ENCODE peak calls at places on chromosomes 11 and 22, in seven cellular contexts. P is adrenal gland; B is pancreas; O is CD8-positive, alpha-beta T cell; D is uterus; Q is neural progenitor cell; I is fibroblast of lung. L is an unnamed sample. For H3K9me3, the result is how much of the 10 kb centered on the place peaks cover.

GRCh38 chr11:103007521-103007920 is 52.0 kb upstream of the MMP13 start:
- DNase-seq in Q (no peak), B (no peak), D (no peak), I (peak), O (no peak), P (no peak), L (no peak)

GRCh38 chr11:82738116-82738515 is 4.5 kb upstream of the FAM181B start:
- DNase-seq in P (no peak), D (no peak), Q (peak), O (no peak), B (no peak), I (no peak), L (no peak)

GRCh38 chr11:41201156-41201555 is 258.3 kb downstream of the LRRC4C start:
- DNase-seq in B (no peak), D (no peak), I (peak), O (no peak), P (peak), Q (peak), L (no peak)

GRCh38 chr22:19596680-19597398 is 72.6 kb upstream of the CLDN5 start:
- DNase-seq in Q (no peak), B (no peak), D (no peak), P (no peak), O (no peak), I (no peak), L (no peak)

GRCh38 chr11:30186748-30187147 is 44.1 kb upstream of the FSHB start:
- DNase-seq in O (no peak), D (no peak), B (no peak), I (no peak), Q (no peak), P (no peak), L (no peak)

GRCh38 chr11:88231894-88232482 is 56.7 kb upstream of the RAB38 start:
- DNase-seq in Q (peak), P (peak), O (no peak), D (no peak), B (no peak), I (peak), L (no peak)

GRCh38 chr11:108647387-108647700 is 17.5 kb upstream of the DDX10 start:
- DNase-seq in I (no peak), B (no peak), O (no peak), P (no peak), D (no peak), Q (no peak), L (no peak)

GRCh38 chr11:14894657-14895598 is 2.9 kb upstream of the CYP2R1 start:
- DNase-seq in P (peak), D (no peak), O (no peak), Q (no peak), I (no peak), B (peak), L (no peak)

GRCh38 chr11:87451400-87451799 is 413.7 kb downstream of the TMEM135 start:
- DNase-seq in Q (peak), I (peak), O (no peak), B (no peak), D (no peak), P (no peak), L (no peak)

GRCh38 chr22:39174498-39175120 is 22.1 kb upstream of the CBX7 start:
- DNase-seq in Q (peak), P (peak), B (peak), I (peak), D (peak), O (peak), L (peak)

GRCh38 chr11:8063319-8063718 is 17.7 kb upstream of the TUB start:
- DNase-seq in Q (no peak), D (peak), I (peak), O (no peak), B (no peak), P (peak), L (no peak)

GRCh38 chr11:748007-748359 is 719 bp downstream of the TALDO1 start:
- DNase-seq in D (no peak), O (no peak), Q (peak), I (peak), P (peak), B (no peak), L (no peak)

GRCh38 chr22:41862160-41862529 is 29.2 kb downstream of the SREBF2 start:
- DNase-seq in B (no peak), O (peak), Q (no peak), P (no peak), D (no peak), I (peak), L (peak)

GRCh38 chr22:22935546-22936157 is 48.0 kb downstream of the IGLL5 start:
- DNase-seq in B (no peak), P (no peak), I (no peak), D (no peak), O (no peak), Q (no peak), L (no peak)

GRCh38 chr11:3122775-3123201 is 42.3 kb downstream of the OSBPL5 start:
- DNase-seq in Q (no peak), O (no peak), D (peak), B (no peak), P (no peak), I (no peak), L (no peak)

GRCh38 chr11:128532016-128532570 is 55.3 kb downstream of the ETS1 start:
- DNase-seq in O (no peak), I (no peak), Q (no peak), P (no peak), B (peak), D (no peak), L (no peak)

GRCh38 chr11:43505171-43505570 is 146.5 kb downstream of the TTC17 start:
- DNase-seq in Q (no peak), D (no peak), O (no peak), I (no peak), P (no peak), B (no peak), L (no peak)

GRCh38 chr11:83054904-83055380 is 16.8 kb downstream of the RAB30 start:
- DNase-seq in O (no peak), D (no peak), I (no peak), P (no peak), Q (no peak), B (peak), L (no peak)

GRCh38 chr11:13238879-13239514 is 38.6 kb upstream of the BMAL1 start:
- DNase-seq in P (peak), B (peak), D (no peak), O (peak), Q (peak), I (peak), L (peak)

GRCh38 chr22:42399315-42400271 is 32.6 kb downstream of the NFAM1 start:
- DNase-seq in I (no peak), O (no peak), B (no peak), P (peak), D (no peak), Q (peak), L (no peak)

GRCh38 chr22:24076091-24076867 is 65.2 kb downstream of the CABIN1 start:
- DNase-seq in Q (no peak), O (no peak), P (no peak), I (no peak), D (no peak), B (no peak), L (no peak)

GRCh38 chr11:90250970-90251369 is 28.1 kb upstream of the CHORDC1 start:
- DNase-seq in O (no peak), B (no peak), D (no peak), I (no peak), P (no peak), Q (no peak), L (no peak)

GRCh38 chr11:120337896-120338840 is 2.0 kb downstream of the ARHGEF12 start:
- DNase-seq in D (no peak), P (no peak), O (no peak), B (no peak), Q (peak), I (no peak), L (no peak)

GRCh38 chr22:31244044-31244942 is 32.2 kb downstream of the LIMK2 start:
- DNase-seq in P (peak), D (no peak), O (no peak), Q (peak), B (no peak), I (peak), L (no peak)

GRCh38 chr11:59263225-59263894 is 50.6 kb upstream of the MPEG1 start:
- DNase-seq in D (no peak), O (no peak), P (no peak), B (peak), Q (peak), I (no peak), L (no peak)

GRCh38 chr11:46535688-46536087 is 58.1 kb downstream of the AMBRA1 start:
- DNase-seq in I (no peak), P (no peak), D (no peak), Q (no peak), O (no peak), B (no peak), L (no peak)

GRCh38 chr22:30324008-30324730 is 2.6 kb downstream of the TBC1D10A start:
- DNase-seq in Q (no peak), I (peak), D (no peak), B (no peak), O (peak), P (no peak), L (peak)

GRCh38 chr11:79894111-79894510 is 453.3 kb upstream of the TENM4 start:
- DNase-seq in B (no peak), Q (peak), O (no peak), I (no peak), P (no peak), D (no peak), L (no peak)

GRCh38 chr11:19276859-19277808 is 36.4 kb upstream of the E2F8 start:
- DNase-seq in B (no peak), O (no peak), Q (no peak), I (peak), P (no peak), D (no peak), L (no peak)

GRCh38 chr11:63847363-63847762 is 8.5 kb downstream of the MARK2 start:
- DNase-seq in Q (no peak), B (peak), P (no peak), O (no peak), I (no peak), D (no peak), L (no peak)

GRCh38 chr11:13680501-13681264 is 12.2 kb downstream of the FAR1 start:
- DNase-seq in B (no peak), Q (no peak), D (no peak), P (no peak), O (no peak), I (peak), L (no peak)

GRCh38 chr11:66281776-66282467 is 3.9 kb downstream of the CNIH2 start:
- DNase-seq in P (no peak), I (no peak), Q (no peak), D (no peak), O (no peak), B (peak), L (no peak)

GRCh38 chr11:57842873-57843272 is 81.3 kb downstream of the CTNND1 start:
- DNase-seq in P (no peak), I (no peak), O (no peak), D (no peak), B (no peak), Q (no peak), L (no peak)

GRCh38 chr11:106156290-106156937 is 79.0 kb downstream of the AASDHPPT start:
- DNase-seq in Q (peak), D (peak), P (peak), O (no peak), I (peak), B (peak), L (no peak)

GRCh38 chr11:34988294-34989255 is 72.2 kb downstream of the PDHX start:
- DNase-seq in I (peak), B (no peak), P (no peak), D (no peak), Q (no peak), O (no peak), L (no peak)

GRCh38 chr11:10488121-10488580 is 33.1 kb downstream of the AMPD3 start:
- DNase-seq in O (no peak), I (peak), D (no peak), B (no peak), P (peak), Q (no peak), L (no peak)

GRCh38 chr11:66970808-66971442 is 4.2 kb upstream of the C11orf86 start:
- DNase-seq in B (no peak), P (peak), Q (no peak), O (no peak), D (peak), I (peak), L (no peak)

GRCh38 chr11:129894281-129895125 is 875 bp downstream of the NFRKB start:
- DNase-seq in I (peak), P (no peak), O (no peak), Q (no peak), D (no peak), B (no peak), L (no peak)

GRCh38 chr11:114621950-114622809 is 26.6 kb upstream of the NXPE4 start:
- DNase-seq in Q (no peak), D (no peak), I (no peak), O (no peak), B (no peak), P (no peak), L (no peak)
- H3K9me3 ChIP-seq in Q (under half), D (under half), I (under half), O (under half), B (under half), P (under half), L (under half)

DNA sequence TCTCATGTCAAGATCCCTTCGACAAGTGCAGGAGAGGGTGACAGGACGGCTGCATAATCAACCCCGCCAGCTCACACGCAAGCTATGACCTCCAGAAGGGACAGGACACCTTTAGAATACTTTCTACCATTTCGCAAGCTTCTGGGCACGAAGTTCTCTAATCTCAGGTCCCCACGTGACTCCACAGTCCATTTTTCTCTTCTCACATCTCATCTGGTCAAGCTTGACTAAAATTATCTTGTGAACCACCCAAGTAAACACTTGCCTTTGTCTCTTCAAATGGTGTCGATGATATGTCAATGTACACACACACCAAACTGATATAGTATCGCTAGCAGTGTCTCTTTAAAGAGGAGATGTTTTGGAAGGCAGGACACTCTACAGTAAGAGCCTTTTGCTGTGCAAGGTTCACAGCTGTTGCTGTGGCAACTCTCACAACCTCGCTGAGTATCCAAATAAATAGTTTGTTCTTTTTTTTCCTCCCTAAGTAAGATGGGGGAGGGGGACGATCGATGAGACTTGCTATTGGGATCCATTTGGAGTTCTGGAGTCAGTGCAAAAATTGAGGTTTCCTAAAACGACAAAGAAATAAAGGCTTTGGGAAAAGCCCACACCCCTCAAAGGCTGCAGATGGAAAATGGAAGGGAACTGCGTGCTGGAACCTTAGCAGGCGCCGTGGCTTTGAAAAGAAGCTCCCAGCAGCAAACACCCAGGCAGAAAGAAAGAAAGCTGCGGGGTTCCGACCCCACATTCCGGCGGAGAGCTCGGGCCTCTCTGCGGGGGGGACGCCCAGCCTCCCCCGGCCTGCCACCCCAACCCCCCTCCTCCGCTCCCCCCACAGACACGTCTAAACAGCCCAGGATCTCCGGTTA is 215.4 kb upstream of the UBASH3B start:
- DNase-seq in Q (peak), B (no peak), O (no peak), P (peak), D (peak), I (peak), L (no peak)
- H3K27ac ChIP-seq in Q (no peak), B (no peak), O (no peak), P (no peak), D (peak), I (peak), L (no peak)

GRCh38 chr11:102004220-102004619 is 43.0 kb upstream of the CFAP300 start:
- DNase-seq in I (no peak), D (no peak), P (no peak), O (no peak), Q (no peak), B (no peak), L (no peak)
- TF ChIP-seq CTCF in I (no peak), D (no peak), P (no peak), O (no peak), Q (no peak), B (no peak), L (no peak)

GRCh38 chr11:74871037-74871436 is 77.9 kb downstream of the XRRA1 start:
- DNase-seq in B (no peak), I (no peak), P (no peak), D (no peak), O (no peak), Q (no peak), L (no peak)
- H3K9me3 ChIP-seq in B (under half), I (under half), P (under half), D (under half), O (under half), Q (under half), L (half or more)

L was measured in CD4-positive, alpha-beta T cell.